ENCODE peak calls at places on chromosomes 3 and 15, in nine cellular contexts. E, J, K, A, H, T, I, P and R are unnamed samples.

GRCh38 chr15:58377193-58377592 is 54.6 kb upstream of the LIPC start:
- DNase-seq in E (no peak), J (no peak), K (no peak), A (no peak), H (no peak), T (no peak), I (no peak), P (no peak), R (no peak)

GRCh38 chr3:190017575-190018288 is 103.0 kb downstream of the P3H2 start:
- DNase-seq in E (no peak), J (no peak), K (peak), A (peak), H (peak), T (peak), I (no peak), P (peak), R (peak)

GRCh38 chr3:191774485-191774884 is 313.5 kb downstream of the PYDC2 start:
- DNase-seq in E (no peak), J (no peak), K (peak), A (peak), H (peak), T (peak), I (no peak), P (peak), R (no peak)

GRCh38 chr3:94515983-94516382 is 453.1 kb downstream of the NSUN3 start:
- DNase-seq in E (no peak), J (no peak), K (no peak), A (no peak), H (no peak), T (no peak), I (no peak), P (no peak), R (no peak)

GRCh38 chr15:40772014-40772413 is 2.2 kb downstream of the C15orf62 start:
- DNase-seq in E (no peak), J (no peak), K (no peak), A (no peak), H (no peak), T (no peak), I (no peak), P (no peak), R (no peak)

GRCh38 chr3:73622135-73622534 is 2.6 kb downstream of the PDZRN3 start:
- DNase-seq in E (no peak), J (no peak), K (no peak), A (no peak), H (no peak), T (no peak), I (peak), P (peak), R (no peak)

GRCh38 chr3:172713316-172713715 is 2.4 kb upstream of the NCEH1 start:
- DNase-seq in E (no peak), J (no peak), K (no peak), A (no peak), H (no peak), T (no peak), I (no peak), P (peak), R (no peak)

GRCh38 chr15:65772909-65773308 is 19.2 kb downstream of the DENND4A start:
- DNase-seq in E (no peak), J (no peak), K (no peak), A (no peak), H (no peak), T (no peak), I (no peak), P (no peak), R (no peak)

GRCh38 chr3:171376125-171376947 is 83.9 kb downstream of the TNIK start:
- DNase-seq in E (no peak), J (no peak), K (no peak), A (no peak), H (peak), T (no peak), I (no peak), P (peak), R (peak)

GRCh38 chr15:34620814-34621213 is 37.4 kb upstream of the GOLGA8B start:
- DNase-seq in E (no peak), J (no peak), K (no peak), A (no peak), H (no peak), T (no peak), I (no peak), P (no peak), R (no peak)

GRCh38 chr3:44125882-44126281 is 115.8 kb upstream of the TOPAZ1 start:
- DNase-seq in E (no peak), J (no peak), K (no peak), A (no peak), H (peak), T (no peak), I (no peak), P (no peak), R (peak)

GRCh38 chr3:111045564-111045963 is 26.1 kb upstream of the NECTIN3 start:
- DNase-seq in E (no peak), J (no peak), K (no peak), A (no peak), H (peak), T (no peak), I (no peak), P (peak), R (peak)

GRCh38 chr3:49165771-49166751 is at the start of gene CCDC71:
- DNase-seq in E (peak), J (peak), K (no peak), A (no peak), H (peak), T (no peak), I (peak), P (peak), R (peak)

GRCh38 chr15:79680721-79681120 is 216.1 kb downstream of the MTHFS start:
- DNase-seq in E (no peak), J (no peak), K (peak), A (peak), H (peak), T (peak), I (no peak), P (peak), R (peak)

GRCh38 chr15:25171111-25171811 is 216.5 kb downstream of the SNRPN start:
- DNase-seq in E (peak), J (peak), K (no peak), A (no peak), H (no peak), T (no peak), I (peak), P (no peak), R (no peak)

GRCh38 chr15:37880009-37880834 is 54.2 kb upstream of the TMCO5A start:
- DNase-seq in E (no peak), J (no peak), K (no peak), A (no peak), H (peak), T (no peak), I (no peak), P (peak), R (peak)

GRCh38 chr3:126349071-126349470 is 8.1 kb downstream of the KLF15 start:
- DNase-seq in E (peak), J (peak), K (no peak), A (no peak), H (no peak), T (no peak), I (peak), P (no peak), R (no peak)

GRCh38 chr3:168532135-168532534 is 436.4 kb upstream of the GOLIM4 start:
- DNase-seq in E (no peak), J (no peak), K (no peak), A (no peak), H (no peak), T (no peak), I (no peak), P (no peak), R (no peak)

GRCh38 chr15:36742696-36743095 is 163.3 kb downstream of the CDIN1 start:
- DNase-seq in E (no peak), J (no peak), K (peak), A (peak), H (no peak), T (no peak), I (no peak), P (no peak), R (no peak)

GRCh38 chr15:40558952-40559742 is 5.7 kb downstream of the CCDC32 start:
- DNase-seq in E (no peak), J (no peak), K (no peak), A (no peak), H (no peak), T (no peak), I (no peak), P (no peak), R (no peak)

GRCh38 chr3:155024006-155024638 is 56.0 kb upstream of the MME start:
- DNase-seq in E (no peak), J (no peak), K (no peak), A (no peak), H (no peak), T (no peak), I (no peak), P (peak), R (peak)

GRCh38 chr15:98484914-98485313 is 163.4 kb upstream of the IGF1R start:
- DNase-seq in E (no peak), J (no peak), K (no peak), A (no peak), H (peak), T (no peak), I (no peak), P (no peak), R (no peak)

GRCh38 chr3:160099855-160100254 is 111.2 kb downstream of the IL12A start:
- DNase-seq in E (no peak), J (no peak), K (no peak), A (no peak), H (no peak), T (no peak), I (no peak), P (no peak), R (no peak)

GRCh38 chr3:194855025-194855391 is 169.3 kb downstream of the FAM43A start:
- DNase-seq in E (no peak), J (no peak), K (no peak), A (no peak), H (no peak), T (no peak), I (no peak), P (no peak), R (no peak)

GRCh38 chr3:195040773-195041520 is 230.0 kb downstream of the XXYLT1 start:
- DNase-seq in E (no peak), J (peak), K (peak), A (no peak), H (peak), T (no peak), I (no peak), P (no peak), R (no peak)

DNA sequence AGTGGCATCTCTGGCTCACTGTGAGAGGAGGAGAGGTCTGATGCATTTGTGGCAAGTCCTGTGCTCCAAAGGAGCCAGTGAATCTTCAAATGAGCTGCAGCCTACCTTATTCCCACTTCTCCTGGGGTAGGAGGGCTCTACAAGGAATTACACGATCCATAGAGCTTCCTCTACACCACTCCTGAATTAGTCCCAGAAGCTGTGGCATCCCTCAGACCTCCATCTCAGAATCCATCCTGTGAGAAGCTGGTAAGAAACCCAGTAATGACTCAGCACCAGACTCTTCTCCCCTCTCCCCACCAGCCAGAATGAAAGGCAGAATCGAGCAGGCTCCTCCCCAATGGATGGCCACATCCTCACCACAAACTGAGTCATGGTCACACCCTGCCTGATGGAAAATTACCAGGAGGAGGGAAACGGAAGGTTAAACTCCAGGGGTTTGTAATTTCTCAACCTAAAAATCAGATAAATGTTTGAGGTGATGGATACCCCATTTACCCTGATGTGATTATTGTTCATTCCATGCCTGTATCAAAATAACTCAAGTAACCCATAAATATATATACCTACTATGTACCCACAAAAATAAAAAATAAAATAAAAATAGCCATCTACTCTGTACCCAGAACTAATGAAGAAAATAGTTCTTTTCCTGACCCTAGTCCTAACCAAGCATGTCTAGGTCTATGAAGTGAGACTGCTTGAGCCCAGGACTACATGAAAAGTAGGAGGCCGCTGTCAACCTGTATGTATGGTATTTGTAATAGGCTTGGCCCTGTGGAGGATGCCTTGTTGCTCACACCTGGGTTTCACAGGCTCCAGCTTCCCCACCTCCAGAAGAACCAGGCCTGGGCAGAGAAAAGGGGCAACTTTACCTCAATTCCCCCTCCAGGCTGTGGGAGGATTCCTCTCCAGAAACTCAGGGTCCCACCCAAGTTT is 6.6 kb upstream of the PKM start:
- DNase-seq in E (no peak), J (peak), K (peak), A (peak), H (peak), T (peak), I (no peak), P (peak), R (peak)
- H3K4me3 ChIP-seq in E (no peak), J (peak), K (peak), A (peak), H (peak), T (peak), I (no peak), P (no peak), R (peak)

GRCh38 chr3:184382326-184383032 is 2.6 kb downstream of the CHRD start:
- DNase-seq in E (no peak), J (no peak), K (no peak), A (no peak), H (no peak), T (no peak), I (no peak), P (no peak), R (no peak)

GRCh38 chr3:184380210-184380626 is 364 bp downstream of the CHRD start:
- DNase-seq in E (peak), J (peak), K (no peak), A (no peak), H (peak), T (no peak), I (peak), P (peak), R (no peak)

GRCh38 chr3:184383033-184383740 is 3.3 kb downstream of the CHRD start:
- DNase-seq in E (no peak), J (no peak), K (no peak), A (no peak), H (no peak), T (no peak), I (no peak), P (no peak), R (no peak)

GRCh38 chr3:184380627-184381260 is 890 bp downstream of the CHRD start:
- DNase-seq in E (no peak), J (peak), K (no peak), A (no peak), H (no peak), T (no peak), I (peak), P (no peak), R (no peak)

DNA sequence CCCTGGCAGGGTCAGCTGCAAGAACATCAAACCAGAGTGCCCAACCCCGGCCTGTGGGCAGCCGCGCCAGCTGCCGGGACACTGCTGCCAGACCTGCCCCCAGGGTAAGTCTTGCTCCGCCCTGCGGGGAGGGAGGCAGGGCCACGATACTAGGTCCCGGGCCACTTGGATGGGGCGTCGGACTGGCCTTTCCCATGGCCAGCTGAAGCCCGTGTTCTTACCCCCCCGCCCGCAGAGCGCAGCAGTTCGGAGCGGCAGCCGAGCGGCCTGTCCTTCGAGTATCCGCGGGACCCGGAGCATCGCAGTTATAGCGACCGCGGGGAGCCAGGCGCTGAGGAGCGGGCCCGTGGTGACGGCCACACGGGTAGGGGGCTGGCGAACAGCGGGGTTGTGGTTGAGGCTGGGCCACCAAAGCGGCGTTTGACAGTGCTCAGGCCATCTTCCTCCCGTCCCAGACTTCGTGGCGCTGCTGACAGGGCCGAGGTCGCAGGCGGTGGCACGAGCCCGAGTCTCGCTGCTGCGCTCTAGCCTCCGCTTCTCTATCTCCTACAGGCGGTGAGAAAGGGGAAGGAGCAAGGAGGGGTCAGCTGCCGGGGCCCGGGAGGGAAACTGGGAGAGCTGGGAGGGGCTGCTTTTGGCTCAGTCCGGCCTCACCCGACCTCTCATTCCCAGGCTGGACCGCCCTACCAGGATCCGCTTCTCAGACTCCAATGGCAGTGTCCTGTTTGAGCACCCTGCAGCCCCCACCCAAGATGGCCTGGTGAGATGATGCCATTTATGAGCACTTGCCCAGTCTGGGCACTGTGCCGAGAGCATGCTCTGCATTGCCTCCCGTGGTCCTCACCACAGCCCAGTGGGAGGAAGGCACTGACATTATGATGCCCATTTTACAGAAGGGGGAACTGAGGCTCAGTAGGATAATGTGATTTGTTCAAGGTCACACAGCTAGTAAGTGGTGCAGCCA is 1.7 kb downstream of the CHRD start:
- DNase-seq in E (no peak), J (peak), K (no peak), A (no peak), H (no peak), T (no peak), I (peak), P (peak), R (no peak)
- H3K4me3 ChIP-seq in E (peak), J (peak), K (no peak), A (no peak), H (no peak), T (no peak), I (peak), P (peak), R (no peak)

GRCh38 chr3:186142556-186142955 is 33.7 kb upstream of the ETV5 start:
- DNase-seq in E (no peak), J (no peak), K (no peak), A (no peak), H (no peak), T (no peak), I (no peak), P (no peak), R (peak)

GRCh38 chr3:186144257-186144656 is 35.4 kb upstream of the ETV5 start:
- DNase-seq in E (no peak), J (no peak), K (no peak), A (no peak), H (no peak), T (no peak), I (no peak), P (no peak), R (no peak)

GRCh38 chr3:186143280-186143679 is 34.4 kb upstream of the ETV5 start:
- DNase-seq in E (no peak), J (no peak), K (no peak), A (no peak), H (no peak), T (no peak), I (no peak), P (no peak), R (no peak)

GRCh38 chr3:186138272-186138981 is 29.5 kb upstream of the ETV5 start:
- DNase-seq in E (no peak), J (no peak), K (no peak), A (no peak), H (no peak), T (no peak), I (no peak), P (no peak), R (no peak)

DNA sequence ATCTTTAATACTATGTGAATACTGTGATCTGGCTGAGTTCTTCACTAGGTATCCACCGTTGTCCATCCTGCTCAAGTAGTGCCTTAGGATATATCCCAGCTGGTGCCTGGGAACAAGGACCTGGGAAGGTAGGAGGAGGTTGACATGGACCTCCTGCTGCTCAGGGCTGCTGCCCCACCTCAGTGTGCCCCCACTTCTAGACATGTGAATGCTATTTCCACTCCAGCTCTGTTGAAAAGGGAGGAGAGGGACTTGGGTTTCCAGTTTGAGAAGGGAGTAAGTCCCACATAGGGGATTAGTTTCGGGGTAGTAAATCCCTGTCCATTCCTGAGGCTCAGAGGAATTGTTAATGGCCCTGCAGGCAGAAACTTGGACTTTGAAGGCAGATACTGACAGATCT is 32.9 kb upstream of the ETV5 start:
- DNase-seq in E (no peak), J (no peak), K (no peak), A (no peak), H (no peak), T (no peak), I (no peak), P (no peak), R (no peak)
- H3K4me3 ChIP-seq in E (no peak), J (no peak), K (no peak), A (no peak), H (no peak), T (no peak), I (no peak), P (no peak), R (no peak)

DNA sequence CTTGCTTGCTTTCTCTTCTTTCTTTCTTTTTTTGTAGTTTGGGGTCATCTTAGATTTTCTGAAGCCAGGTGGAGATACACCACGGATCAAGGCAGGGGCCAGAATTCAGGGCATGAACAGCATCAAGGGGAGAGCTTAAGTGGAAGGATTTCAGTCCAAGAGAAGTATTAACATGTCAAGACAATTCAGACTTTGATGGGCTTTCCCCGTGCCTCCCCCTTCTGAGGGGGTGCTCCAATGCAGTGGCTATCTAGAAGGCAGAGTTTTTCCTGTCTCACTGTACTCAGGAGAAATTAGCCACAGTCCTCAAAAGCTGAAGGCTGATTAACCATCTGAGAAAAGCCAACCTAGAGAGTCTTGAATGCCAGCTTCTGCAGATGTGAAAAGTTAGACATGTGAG is 127.3 kb downstream of the TGFBR2 start:
- DNase-seq in E (no peak), J (no peak), K (no peak), A (no peak), H (no peak), T (no peak), I (no peak), P (no peak), R (no peak)
- H3K4me3 ChIP-seq in E (no peak), J (no peak), K (no peak), A (no peak), H (no peak), T (no peak), I (no peak), P (no peak), R (no peak)

GRCh38 chr3:16174389-16174788 is at the start of gene GALNT15:
- DNase-seq in E (peak), J (peak), K (peak), A (peak), H (peak), T (peak), I (peak), P (peak), R (peak)
- H3K4me3 ChIP-seq in E (peak), J (peak), K (no peak), A (peak), H (no peak), T (no peak), I (no peak), P (no peak), R (peak)

DNA sequence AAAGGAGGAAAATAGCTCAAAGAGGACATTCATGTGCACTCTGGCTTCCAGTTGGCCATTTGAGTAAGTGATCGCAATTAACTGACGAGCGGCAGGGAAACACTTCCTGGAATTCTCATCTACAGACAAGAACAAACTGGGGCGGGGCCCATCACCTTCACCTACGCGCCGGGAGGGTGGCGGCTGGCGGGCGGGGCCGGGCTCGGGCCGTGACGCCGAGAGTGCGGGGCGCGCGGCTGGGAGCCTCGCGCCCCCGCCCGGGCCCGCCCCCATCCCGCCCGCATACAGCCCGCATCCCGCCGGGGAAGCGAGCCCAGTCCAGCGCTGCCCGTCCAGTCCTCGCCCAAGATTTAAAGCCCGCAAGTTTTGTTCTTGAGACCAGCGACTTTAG is at the start of gene B3GNT5:
- DNase-seq in E (peak), J (peak), K (no peak), A (no peak), H (peak), T (no peak), I (peak), P (no peak), R (no peak)
- H3K4me3 ChIP-seq in E (peak), J (peak), K (peak), A (peak), H (peak), T (peak), I (peak), P (peak), R (peak)